ENCODE peak calls at places on chromosomes 16 and 17, in four cellular contexts. H is fibroblast of pulmonary artery, B is bronchial epithelial cell, U is lower lobe of right lung. W is an unnamed sample.
A peak's percentile ranks its signal among the peaks of the same experiment; 100 is the strongest.

GRCh38 chr16:2026461-2027023 is at the start of gene NHERF2:
- DNase-seq in H (no peak), B (no peak), U (no peak), W (no peak)

GRCh38 chr17:40343126-40344119 is 21.1 kb downstream of the GJD3 start:
- DNase-seq in H (no peak), B (no peak), U (no peak), W (no peak)

GRCh38 chr17:70767102-70767701 is 597.9 kb downstream of the KCNJ2 start:
- DNase-seq in H (peak; percentile 78), B (peak; percentile 49), U (no peak), W (peak; percentile 43)

GRCh38 chr17:68295086-68295485 is 3.8 kb downstream of the ARSG start:
- DNase-seq in H (no peak), B (no peak), U (no peak), W (no peak)

GRCh38 chr17:82899941-82900340 is 60.1 kb upstream of the ZNF750 start:
- DNase-seq in H (no peak), B (no peak), U (peak; percentile 38), W (no peak)

GRCh38 chr16:3819175-3819527 is 61.4 kb downstream of the CREBBP start:
- DNase-seq in H (no peak), B (no peak), U (no peak), W (no peak)

GRCh38 chr17:4893721-4894560 is 5.4 kb upstream of the C17orf107 start:
- DNase-seq in H (no peak), B (no peak), U (no peak), W (no peak)

GRCh38 chr17:66949501-66949900 is 15.0 kb upstream of the CACNG4 start:
- DNase-seq in H (peak; percentile 27), B (peak; percentile 19), U (no peak), W (peak; percentile 33)

GRCh38 chr17:5122586-5123342 is 6.9 kb downstream of the USP6 start:
- DNase-seq in H (peak; percentile 4), B (no peak), U (peak; percentile 58), W (no peak)

GRCh38 chr17:32445976-32446375 is 1.7 kb downstream of the PSMD11 start:
- DNase-seq in H (peak; percentile 40), B (peak; percentile 38), U (no peak), W (peak; percentile 51)

GRCh38 chr17:76279742-76280287 is 14.7 kb downstream of the UBALD2 start:
- DNase-seq in H (no peak), B (no peak), U (no peak), W (no peak)

GRCh38 chr17:37648555-37648954 is 5.3 kb upstream of the DDX52 start:
- DNase-seq in H (peak; percentile 87), B (peak; percentile 85), U (no peak), W (peak; percentile 74)

GRCh38 chr17:5380491-5381135 is 38.8 kb downstream of the NUP88 start:
- DNase-seq in H (no peak), B (no peak), U (no peak), W (no peak)

GRCh38 chr17:83019376-83019775 is 60.0 kb upstream of the METRNL start:
- DNase-seq in H (no peak), B (no peak), U (no peak), W (no peak)

GRCh38 chr16:49857423-49858181 is 1.7 kb upstream of the ZNF423 start:
- DNase-seq in H (peak; percentile 69), B (peak; percentile 13), U (no peak), W (peak; percentile 56)

DNA sequence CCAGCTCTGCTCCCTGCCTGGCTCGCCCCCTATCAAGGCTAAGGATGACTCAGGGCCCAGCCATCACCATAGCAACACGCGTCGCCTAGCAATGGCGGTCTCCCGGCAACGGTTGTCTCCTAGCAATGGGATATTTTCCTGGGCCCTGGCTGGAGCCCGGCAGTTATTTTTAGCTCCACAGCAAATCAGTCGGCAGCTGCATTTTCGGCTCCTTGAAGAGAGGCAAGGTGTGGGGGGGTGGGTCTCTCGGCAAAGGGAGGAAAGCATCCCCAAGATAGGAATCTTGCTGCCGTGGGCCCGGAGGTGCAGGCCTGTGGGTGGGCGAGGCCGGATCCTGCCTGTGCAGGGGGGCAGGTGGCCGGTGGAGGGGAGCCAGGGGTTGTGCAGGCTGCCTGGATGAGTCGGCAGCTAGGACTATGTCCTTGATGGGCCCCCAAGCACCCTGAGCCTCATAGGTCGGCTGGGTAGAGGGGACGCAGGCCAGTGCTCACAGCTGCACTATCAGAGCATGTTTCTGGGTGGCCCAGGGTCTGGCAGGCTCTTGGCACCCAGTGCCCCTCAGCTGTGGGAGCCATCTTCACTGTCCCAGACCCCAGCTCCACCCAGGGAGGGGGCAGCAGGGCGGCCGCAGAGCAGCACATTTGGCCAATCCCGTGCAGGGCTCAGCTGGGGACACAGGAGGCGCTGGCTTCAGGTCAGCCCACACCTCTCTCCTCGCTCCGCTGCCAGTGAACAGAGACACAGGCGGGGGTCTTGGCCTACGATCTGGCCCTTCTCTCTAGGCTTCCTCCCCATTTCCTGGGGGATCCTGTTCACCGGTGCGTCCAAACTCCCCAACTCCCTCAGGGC is 4.3 kb upstream of the FBXL16 start:
- DNase-seq in H (peak; percentile 85), B (peak; percentile 49), U (no peak), W (peak; percentile 68)
- TF ChIP-seq CTCF in H (no peak), B (no peak), U (no peak), W (no peak)

DNA sequence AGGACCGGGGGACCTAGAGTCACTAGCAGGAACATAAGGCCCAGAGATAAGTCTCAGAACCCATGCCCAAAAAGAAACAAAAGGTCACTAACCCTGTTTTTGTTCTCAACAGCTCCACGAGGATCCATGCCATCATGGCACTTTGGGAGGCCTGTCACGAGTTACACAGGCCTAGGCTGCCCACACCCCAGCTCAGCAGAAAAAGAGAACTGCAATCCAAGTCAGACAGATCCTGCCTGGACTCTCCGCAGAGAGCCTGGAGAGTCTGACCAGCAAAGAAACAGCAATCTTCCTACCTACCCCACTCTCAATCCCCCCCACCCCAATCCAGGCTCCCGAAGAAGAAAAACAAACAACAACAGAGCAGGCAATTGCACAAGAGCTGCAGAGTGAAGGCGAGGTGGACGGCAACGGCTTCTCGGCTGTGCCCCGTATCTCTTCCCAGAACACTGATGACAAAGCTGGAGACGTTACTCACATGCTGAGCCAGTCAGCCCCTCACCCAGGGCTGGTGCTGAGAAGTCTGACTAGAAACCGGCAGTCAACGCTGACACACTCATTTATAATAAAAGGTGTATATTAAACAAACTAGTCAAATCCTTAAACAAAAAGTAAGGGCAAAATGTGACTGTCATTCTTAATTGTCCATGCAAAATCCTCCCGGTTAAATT is 89.4 kb downstream of the SMG6 start:
- DNase-seq in H (peak; percentile 96), B (peak; percentile 94), U (no peak), W (peak; percentile 96)
- H3K4me3 ChIP-seq in H (peak overlapping the region; percentile 44), B (no peak overlapping the region), U (no peak overlapping the region), W (no peak overlapping the region)

DNA sequence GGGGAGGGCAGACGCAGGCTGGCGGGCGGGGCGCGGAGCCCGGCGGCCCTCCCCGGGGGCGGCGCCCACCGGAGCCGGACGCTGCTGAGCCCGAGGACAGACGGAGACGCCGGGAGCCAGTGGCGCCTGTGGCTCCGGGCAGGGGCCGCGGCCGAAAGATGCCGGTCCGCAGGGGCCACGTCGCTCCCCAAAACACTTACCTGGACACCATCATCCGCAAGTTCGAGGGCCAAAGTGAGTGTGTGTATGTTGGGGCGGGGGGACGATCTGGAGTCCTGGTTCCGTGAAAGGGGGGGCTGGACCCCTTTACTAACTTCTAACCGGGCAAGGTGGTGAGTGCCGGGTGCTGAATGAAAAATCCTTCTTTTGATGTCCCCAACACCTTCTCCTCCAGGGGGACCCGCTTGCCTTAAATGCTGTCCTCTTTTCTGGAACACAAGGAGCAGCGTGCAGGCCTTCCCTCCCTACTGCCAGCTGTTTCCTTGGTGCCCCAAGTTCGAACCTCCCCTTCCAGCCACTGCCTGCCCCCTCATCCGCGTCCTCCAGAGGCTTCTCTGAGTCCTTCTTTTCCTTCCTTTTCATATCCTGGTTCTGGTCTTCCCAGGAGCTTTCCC is at the start of gene KCNH6:
- DNase-seq in H (no peak), B (no peak), U (no peak), W (no peak)
- TF ChIP-seq CTCF in H (no peak), B (no peak), U (no peak), W (no peak)

DNA sequence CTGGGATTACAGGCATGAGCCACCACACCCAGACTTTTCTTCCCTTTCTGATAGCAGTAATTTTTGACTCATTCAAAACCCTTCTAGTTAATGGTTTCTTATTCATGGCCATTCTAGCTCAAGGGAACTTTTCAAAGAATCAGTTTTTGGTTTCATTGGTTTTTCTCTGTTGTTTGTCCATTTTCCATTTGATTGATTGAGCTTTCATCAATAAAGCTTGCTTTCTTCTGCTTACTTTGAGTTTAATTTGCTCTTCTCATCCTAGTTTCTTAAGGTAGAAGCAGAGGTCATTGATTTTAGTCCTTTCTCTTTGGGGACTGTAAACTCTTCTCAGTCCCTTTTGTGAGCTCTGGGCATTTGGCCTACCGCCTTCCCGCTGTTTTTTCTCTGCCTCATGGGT is 82.0 kb upstream of the CHMP6 start:
- DNase-seq in H (no peak), B (no peak), U (no peak), W (no peak)
- H3K4me3 ChIP-seq in H (no peak overlapping the region), B (no peak overlapping the region), U (no peak overlapping the region), W (no peak overlapping the region)

GRCh38 chr16:81586976-81587625 is 142.5 kb downstream of the CMIP start:
- DNase-seq in H (no peak), B (no peak), U (no peak), W (no peak)

GRCh38 chr16:81587626-81588160 is 143.1 kb downstream of the CMIP start:
- DNase-seq in H (no peak), B (no peak), U (no peak), W (no peak)

GRCh38 chr16:81586421-81586820 is 141.8 kb downstream of the CMIP start:
- DNase-seq in H (no peak), B (no peak), U (no peak), W (no peak)

GRCh38 chr16:81583893-81584705 is 139.5 kb downstream of the CMIP start:
- DNase-seq in H (no peak), B (peak; percentile 91), U (peak; percentile 73), W (peak; percentile 90)

DNA sequence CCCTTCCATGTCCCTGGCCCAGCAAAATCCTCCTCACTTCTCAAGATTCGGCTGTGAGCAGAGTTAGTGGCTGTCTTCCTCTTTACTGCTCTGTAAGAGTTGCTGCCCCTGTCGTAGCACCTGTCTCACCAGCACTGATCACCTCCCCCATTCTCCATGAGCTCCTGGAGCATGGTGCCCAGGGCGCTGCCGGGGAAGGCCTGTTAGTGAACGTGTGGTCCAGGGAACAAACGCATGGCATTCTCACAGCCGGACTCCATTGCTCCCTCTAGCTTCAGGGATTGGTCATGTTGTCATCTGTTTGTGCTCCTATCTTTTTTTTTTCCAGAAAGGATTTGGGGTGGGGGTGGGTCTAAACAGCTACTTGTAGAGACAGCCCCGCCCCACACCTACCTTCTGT is 141.2 kb downstream of the CMIP start:
- DNase-seq in H (no peak), B (no peak), U (no peak), W (no peak)
- TF ChIP-seq CTCF in H (peak; percentile 32), B (peak; percentile 44), U (peak; percentile 11), W (peak; percentile 34)

W was measured in epithelial cell of esophagus.